ENCODE peak calls at places on chromosomes 11 and 22, in five cellular contexts. One of them, this sample, is unnamed.

GRCh38 chr22:17589810-17590375 is 26.6 kb downstream of the SLC25A18 start:
- DNase-seq in pulmonary artery endothelial cell: no peak
- DNase-seq in AG04450: no peak
- DNase-seq in EH: no peak
- DNase-seq in tibial artery: peak
- DNase-seq in this sample: no peak

GRCh38 chr11:2704356-2704755 is 4.6 kb upstream of the KCNQ1OT1 start:
- DNase-seq in pulmonary artery endothelial cell: no peak
- DNase-seq in AG04450: no peak
- DNase-seq in EH: no peak
- DNase-seq in tibial artery: no peak
- DNase-seq in this sample: no peak

GRCh38 chr11:128476729-128477128 is 110.6 kb downstream of the ETS1 start:
- DNase-seq in pulmonary artery endothelial cell: no peak
- DNase-seq in AG04450: no peak
- DNase-seq in EH: no peak
- DNase-seq in tibial artery: no peak
- DNase-seq in this sample: no peak

GRCh38 chr11:96279421-96280290 is 63.3 kb downstream of the MAML2 start:
- DNase-seq in pulmonary artery endothelial cell: no peak
- DNase-seq in AG04450: no peak
- DNase-seq in EH: peak
- DNase-seq in tibial artery: no peak
- DNase-seq in this sample: no peak

GRCh38 chr11:8219257-8220021 is 44.2 kb downstream of the LMO1 start:
- DNase-seq in pulmonary artery endothelial cell: no peak
- DNase-seq in AG04450: peak
- DNase-seq in EH: peak
- DNase-seq in tibial artery: no peak
- DNase-seq in this sample: peak

GRCh38 chr11:72370201-72370600 is 64.1 kb downstream of the CLPB start:
- DNase-seq in pulmonary artery endothelial cell: no peak
- DNase-seq in AG04450: no peak
- DNase-seq in EH: no peak
- DNase-seq in tibial artery: no peak
- DNase-seq in this sample: no peak

GRCh38 chr11:110162216-110162615 is 69.0 kb downstream of the ZC3H12C start:
- DNase-seq in pulmonary artery endothelial cell: no peak
- DNase-seq in AG04450: no peak
- DNase-seq in EH: peak
- DNase-seq in tibial artery: no peak
- DNase-seq in this sample: no peak

GRCh38 chr11:11818529-11819121 is 23.1 kb upstream of the USP47 start:
- DNase-seq in pulmonary artery endothelial cell: no peak
- DNase-seq in AG04450: no peak
- DNase-seq in EH: no peak
- DNase-seq in tibial artery: no peak
- DNase-seq in this sample: no peak

GRCh38 chr11:72333657-72334056 is 89.7 kb upstream of the PHOX2A start:
- DNase-seq in pulmonary artery endothelial cell: no peak
- DNase-seq in AG04450: no peak
- DNase-seq in EH: peak
- DNase-seq in tibial artery: no peak
- DNase-seq in this sample: peak

GRCh38 chr11:132531921-132532320 is 1000.4 kb downstream of the OPCML start:
- DNase-seq in pulmonary artery endothelial cell: no peak
- DNase-seq in AG04450: no peak
- DNase-seq in EH: peak
- DNase-seq in tibial artery: no peak
- DNase-seq in this sample: no peak

GRCh38 chr11:11722246-11722645 is 100.4 kb upstream of the GALNT18 start:
- DNase-seq in pulmonary artery endothelial cell: no peak
- DNase-seq in AG04450: no peak
- DNase-seq in EH: no peak
- DNase-seq in tibial artery: no peak
- DNase-seq in this sample: no peak

GRCh38 chr22:27962268-27963191 is 43.5 kb upstream of the PITPNB start:
- DNase-seq in pulmonary artery endothelial cell: no peak
- DNase-seq in AG04450: no peak
- DNase-seq in EH: peak
- DNase-seq in tibial artery: no peak
- DNase-seq in this sample: no peak

GRCh38 chr11:19191530-19192169 is 10.1 kb downstream of the CSRP3 start:
- DNase-seq in pulmonary artery endothelial cell: no peak
- DNase-seq in AG04450: no peak
- DNase-seq in EH: no peak
- DNase-seq in tibial artery: no peak
- DNase-seq in this sample: no peak

GRCh38 chr11:72573380-72573949 is 100.8 kb downstream of the PDE2A start:
- DNase-seq in pulmonary artery endothelial cell: no peak
- DNase-seq in AG04450: no peak
- DNase-seq in EH: peak
- DNase-seq in tibial artery: no peak
- DNase-seq in this sample: no peak

GRCh38 chr11:44221992-44222391 is 87.9 kb downstream of the ALX4 start:
- DNase-seq in pulmonary artery endothelial cell: no peak
- DNase-seq in AG04450: no peak
- DNase-seq in EH: no peak
- DNase-seq in tibial artery: no peak
- DNase-seq in this sample: no peak

GRCh38 chr11:44379141-44380008 is 69.4 kb upstream of the ALX4 start:
- DNase-seq in pulmonary artery endothelial cell: no peak
- DNase-seq in AG04450: no peak
- DNase-seq in EH: no peak
- DNase-seq in tibial artery: no peak
- DNase-seq in this sample: no peak

GRCh38 chr11:134139873-134140331 is 71.0 kb downstream of the JAM3 start:
- DNase-seq in pulmonary artery endothelial cell: peak
- DNase-seq in AG04450: peak
- DNase-seq in EH: peak
- DNase-seq in tibial artery: no peak
- DNase-seq in this sample: peak

GRCh38 chr11:64331569-64332371 is 8.2 kb upstream of the CCDC88B start:
- DNase-seq in pulmonary artery endothelial cell: peak
- DNase-seq in AG04450: peak
- DNase-seq in EH: peak
- DNase-seq in tibial artery: no peak
- DNase-seq in this sample: no peak